ENCODE peak calls at places on chromosomes 11 and 22, in six cellular contexts. A is nucleus accumbens; D is myocyte; T is memory B cell; F is suprapubic skin; Z is stimulated activated CD8-positive, alpha-beta memory T cell treated with anti-CD3 and anti-CD28 coated beads, Interleukin-15, amount 100 ng/mL, for 4 hours. M is an unnamed sample.

GRCh38 chr11:87173185-87174039 is 135.7 kb downstream of the TMEM135 start:
- DNase-seq in A (no peak), D (peak), T (no peak), F (no peak), Z (no peak), M (no peak)

GRCh38 chr22:35622132-35622913 is 5.2 kb upstream of the MB start:
- DNase-seq in A (no peak), D (peak), T (no peak), F (peak), Z (no peak), M (no peak)

GRCh38 chr11:33864479-33864878 is 27.4 kb downstream of the LMO2 start:
- DNase-seq in A (no peak), D (no peak), T (no peak), F (no peak), Z (no peak), M (no peak)

GRCh38 chr11:131218542-131218941 is 151.9 kb upstream of the NTM start:
- DNase-seq in A (no peak), D (no peak), T (no peak), F (no peak), Z (no peak), M (no peak)

GRCh38 chr11:22920939-22921565 is 60.8 kb upstream of the CCDC179 start:
- DNase-seq in A (no peak), D (peak), T (no peak), F (no peak), Z (no peak), M (peak)

GRCh38 chr22:47328550-47329243 is 566.2 kb downstream of the TBC1D22A start:
- DNase-seq in A (no peak), D (peak), T (no peak), F (no peak), Z (no peak), M (no peak)

GRCh38 chr11:95363710-95364109 is 132.7 kb upstream of the SESN3 start:
- DNase-seq in A (no peak), D (no peak), T (no peak), F (no peak), Z (no peak), M (no peak)

GRCh38 chr22:46578824-46579561 is 41.2 kb upstream of the GRAMD4 start:
- DNase-seq in A (no peak), D (no peak), T (no peak), F (no peak), Z (no peak), M (no peak)

GRCh38 chr11:47987310-47987709 is 7.0 kb downstream of the PTPRJ start:
- DNase-seq in A (no peak), D (no peak), T (no peak), F (no peak), Z (no peak), M (no peak)

GRCh38 chr11:17369685-17370243 is 18.2 kb downstream of the NCR3LG1 start:
- DNase-seq in A (no peak), D (no peak), T (no peak), F (no peak), Z (no peak), M (no peak)

GRCh38 chr22:36644333-36644757 is 59.2 kb downstream of the CACNG2 start:
- DNase-seq in A (no peak), D (peak), T (peak), F (no peak), Z (no peak), M (no peak)

GRCh38 chr11:128653828-128654231 is 40.0 kb upstream of the FLI1 start:
- DNase-seq in A (no peak), D (peak), T (no peak), F (no peak), Z (no peak), M (peak)

GRCh38 chr11:92979176-92979575 is 9.7 kb downstream of the MTNR1B start:
- DNase-seq in A (no peak), D (no peak), T (no peak), F (no peak), Z (no peak), M (no peak)

GRCh38 chr11:9550209-9550628 is 23.3 kb upstream of the WEE1 start:
- DNase-seq in A (no peak), D (no peak), T (no peak), F (no peak), Z (no peak), M (no peak)

GRCh38 chr11:106770489-106771100 is 247.7 kb downstream of the GUCY1A2 start:
- DNase-seq in A (no peak), D (no peak), T (no peak), F (no peak), Z (no peak), M (no peak)

GRCh38 chr11:102462610-102463009 is 10.0 kb upstream of the TMEM123 start:
- DNase-seq in A (no peak), D (no peak), T (no peak), F (no peak), Z (no peak), M (no peak)

GRCh38 chr11:120385110-120385509 is 48.9 kb downstream of the ARHGEF12 start:
- DNase-seq in A (no peak), D (no peak), T (no peak), F (no peak), Z (no peak), M (no peak)

GRCh38 chr22:35995345-35995744 is 33.3 kb downstream of the RBFOX2 start:
- DNase-seq in A (no peak), D (peak), T (no peak), F (no peak), Z (no peak), M (no peak)

GRCh38 chr11:59097113-59097708 is 9.8 kb upstream of the FAM111B start:
- DNase-seq in A (no peak), D (peak), T (peak), F (no peak), Z (peak), M (no peak)

GRCh38 chr11:118074785-118075184 is 2.1 kb upstream of the TMPRSS4 start:
- DNase-seq in A (no peak), D (no peak), T (no peak), F (no peak), Z (no peak), M (no peak)

GRCh38 chr22:25542720-25543402 is 21.6 kb upstream of the GRK3 start:
- DNase-seq in A (no peak), D (no peak), T (no peak), F (no peak), Z (no peak), M (no peak)

GRCh38 chr22:39348909-39349505 is 784 bp upstream of the SYNGR1 start:
- DNase-seq in A (no peak), D (no peak), T (no peak), F (no peak), Z (no peak), M (no peak)

GRCh38 chr11:86046111-86046510 is 22.8 kb downstream of the PICALM start:
- DNase-seq in A (no peak), D (no peak), T (no peak), F (no peak), Z (no peak), M (no peak)

GRCh38 chr11:132042296-132042695 is 671.9 kb downstream of the NTM start:
- DNase-seq in A (no peak), D (no peak), T (no peak), F (no peak), Z (no peak), M (no peak)

GRCh38 chr22:32771761-32772160 is 29.7 kb upstream of the TIMP3 start:
- DNase-seq in A (no peak), D (peak), T (no peak), F (no peak), Z (no peak), M (no peak)

GRCh38 chr11:110093407-110094297 is 460 bp downstream of the ZC3H12C start:
- DNase-seq in A (peak), D (peak), T (peak), F (peak), Z (no peak), M (peak)

GRCh38 chr22:36641902-36642640 is 61.5 kb downstream of the CACNG2 start:
- DNase-seq in A (no peak), D (no peak), T (no peak), F (no peak), Z (no peak), M (no peak)

GRCh38 chr22:33757443-33758124 is 162.7 kb downstream of the LARGE1 start:
- DNase-seq in A (no peak), D (peak), T (no peak), F (no peak), Z (no peak), M (no peak)

GRCh38 chr22:19060356-19061009 is 61.7 kb downstream of the DGCR2 start:
- DNase-seq in A (no peak), D (no peak), T (no peak), F (peak), Z (no peak), M (no peak)

GRCh38 chr11:65574963-65575567 is 788 bp upstream of the EHBP1L1 start:
- DNase-seq in A (no peak), D (no peak), T (peak), F (no peak), Z (no peak), M (no peak)

GRCh38 chr11:47941907-47942558 is 38.3 kb upstream of the PTPRJ start:
- DNase-seq in A (no peak), D (no peak), T (no peak), F (no peak), Z (no peak), M (no peak)

M was measured in ascending aorta.